ENCODE peak calls at places on chromosomes 5 and 9, in five cellular contexts. H is adrenal gland, B is iPS DF 19.7, X is H9, W is SJSA1. N is an unnamed sample.

GRCh38 chr5:139038618-139039305 is 159.4 kb downstream of the SIL1 start:
- DNase-seq in W (no peak), X (peak; percentile 41), H (no peak), B (peak; percentile 40), N (no peak)

GRCh38 chr5:180649297-180650039 is at the start of gene FLT4:
- DNase-seq in H (no peak), X (no peak), B (no peak), W (no peak), N (no peak)

GRCh38 chr9:98873535-98874432 is 66.3 kb downstream of the GALNT12 start:
- DNase-seq in W (no peak), X (no peak), H (peak; percentile 81), B (no peak), N (peak; percentile 78)

GRCh38 chr9:27352457-27353188 is 55.7 kb upstream of the EQTN start:
- DNase-seq in H (no peak), W (no peak), X (no peak), B (no peak), N (no peak)

GRCh38 chr5:159975462-159976019 is 33.4 kb upstream of the TTC1 start:
- DNase-seq in W (peak; percentile 97), B (no peak), H (peak; percentile 66), X (no peak), N (peak; percentile 56)

GRCh38 chr5:1762121-1762877 is 37.3 kb downstream of the MRPL36 start:
- DNase-seq in H (no peak), B (no peak), W (no peak), X (peak; percentile 20), N (no peak)

GRCh38 chr5:178114325-178115135 is 1.2 kb downstream of the N4BP3 start:
- DNase-seq in B (no peak), X (no peak), H (no peak), W (no peak), N (no peak)

GRCh38 chr5:128965011-128965637 is at the start of gene SLC27A6:
- DNase-seq in W (peak; percentile 47), B (no peak), H (peak; percentile 56), X (peak; percentile 69), N (peak; percentile 58)

GRCh38 chr9:25350011-25350410 is 328.2 kb downstream of the TUSC1 start:
- DNase-seq in H (no peak), W (no peak), B (no peak), X (no peak), N (no peak)

GRCh38 chr9:113516840-113517577 is 53.5 kb downstream of the RGS3 start:
- DNase-seq in W (no peak), H (no peak), X (no peak), B (no peak), N (no peak)

GRCh38 chr5:10513501-10514442 is 50.1 kb upstream of the ANKRD33B start:
- DNase-seq in H (no peak), B (peak; percentile 82), X (peak; percentile 83), W (peak; percentile 95), N (no peak)

N was measured in right cardiac atrium.